ENCODE peak calls at places on chromosomes 11 and 22, in five cellular contexts. P, M, K, H and R are unnamed samples.

GRCh38 chr11:61362542-61362875 is 335 bp downstream of the TMEM138 start:
- DNase-seq in P (no peak), M (no peak), H (no peak), K (no peak), R (no peak)

GRCh38 chr11:102306048-102306575 is 11.2 kb upstream of the BIRC3 start:
- DNase-seq in P (no peak), M (no peak), K (no peak), H (no peak), R (peak)

GRCh38 chr11:65653229-65654225 is 9.2 kb downstream of the RELA start:
- DNase-seq in M (peak), H (no peak), K (no peak), P (no peak), R (no peak)

GRCh38 chr11:72930011-72930410 is 115.8 kb downstream of the ATG16L2 start:
- DNase-seq in P (no peak), H (no peak), M (no peak), K (no peak), R (no peak)

GRCh38 chr22:50084570-50084969 is 656 bp downstream of the MLC1 start:
- DNase-seq in M (peak), H (no peak), P (no peak), K (no peak), R (no peak)

GRCh38 chr11:35950082-35950481 is 6.2 kb downstream of the LDLRAD3 start:
- DNase-seq in H (no peak), M (no peak), K (no peak), P (no peak), R (no peak)

GRCh38 chr11:125941606-125942275 is 4.1 kb upstream of the VSIG10L2 start:
- DNase-seq in P (peak), K (peak), M (no peak), H (peak), R (no peak)

GRCh38 chr11:134026655-134027343 is 42.1 kb upstream of the JAM3 start:
- DNase-seq in K (no peak), H (no peak), P (no peak), M (no peak), R (no peak)

GRCh38 chr11:33867566-33867965 is 24.3 kb downstream of the LMO2 start:
- DNase-seq in M (no peak), P (no peak), K (no peak), H (no peak), R (no peak)
- H3K4me3 ChIP-seq in M (peak), P (peak), K (no peak), H (no peak), R (no peak)

GRCh38 chr11:86671386-86672006 is 920 bp downstream of the ME3 start:
- DNase-seq in M (peak), K (no peak), H (peak), P (peak), R (no peak)

GRCh38 chr11:86672007-86672621 is at the start of gene ME3:
- DNase-seq in H (peak), P (peak), K (peak), M (peak), R (no peak)

GRCh38 chr11:86668929-86669328 is 3.5 kb downstream of the ME3 start:
- DNase-seq in H (no peak), K (no peak), M (no peak), P (no peak), R (no peak)

GRCh38 chr11:86669424-86669823 is 3.0 kb downstream of the ME3 start:
- DNase-seq in K (no peak), M (no peak), P (no peak), H (no peak), R (no peak)

DNA sequence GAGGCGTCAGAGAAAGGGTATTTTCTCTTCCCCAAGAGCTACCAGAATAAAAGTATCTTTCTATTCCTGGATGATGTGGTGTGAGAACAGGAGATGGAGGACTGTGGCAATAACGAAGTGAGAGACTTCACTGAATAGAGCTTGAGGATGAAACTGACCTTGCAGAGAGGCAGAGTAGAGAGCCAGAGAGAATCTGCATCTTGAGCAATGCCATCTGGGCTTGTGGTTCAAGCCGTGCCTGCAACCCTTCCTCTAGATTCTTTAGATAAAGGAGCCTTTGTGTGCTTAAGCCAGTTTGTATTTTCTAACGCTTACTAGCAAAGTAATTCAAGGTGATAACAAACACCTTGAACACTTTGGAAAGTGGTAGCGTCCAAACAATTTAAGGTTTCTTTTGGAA is 2.2 kb downstream of the ME3 start:
- DNase-seq in H (no peak), P (no peak), M (no peak), K (no peak), R (no peak)
- H3K4me3 ChIP-seq in H (no peak), P (no peak), M (no peak), K (no peak), R (no peak)

GRCh38 chr11:116953525-116954284 is 116.3 kb upstream of the APOA1 start:
- DNase-seq in P (no peak), K (no peak), M (no peak), H (no peak), R (no peak)
- H3K4me3 ChIP-seq in P (no peak), K (no peak), M (no peak), H (no peak), R (no peak)

DNA sequence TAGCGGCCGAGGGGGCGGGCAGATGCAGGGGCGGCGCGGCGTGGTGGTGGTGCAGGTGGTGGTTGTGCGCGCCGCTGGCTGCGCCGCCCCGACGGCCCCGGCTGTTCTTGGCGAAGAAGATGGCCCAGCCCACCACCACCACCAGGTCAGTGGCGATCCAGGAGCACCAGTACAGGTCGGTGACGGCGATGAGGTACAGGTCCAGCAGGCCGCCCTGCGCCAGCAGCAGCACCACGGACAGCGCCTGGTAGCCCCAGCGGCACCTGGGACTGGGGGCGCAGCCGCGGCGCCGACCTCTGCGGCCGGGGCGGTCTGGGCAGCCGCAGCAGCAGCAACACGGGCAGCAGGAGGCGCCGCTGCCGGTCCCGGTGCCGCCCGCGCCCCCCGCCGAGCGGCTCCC is 879 bp downstream of the TMEM121B start:
- DNase-seq in M (peak), K (peak), P (peak), H (peak), R (no peak)
- H3K4me3 ChIP-seq in M (no peak), K (peak), P (peak), H (no peak), R (peak)

GRCh38 chr11:63872833-63873201 is 33.9 kb downstream of the MARK2 start:
- DNase-seq in P (no peak), M (no peak), K (no peak), H (peak), R (no peak)
- H3K4me3 ChIP-seq in P (no peak), M (no peak), K (no peak), H (no peak), R (no peak)

DNA sequence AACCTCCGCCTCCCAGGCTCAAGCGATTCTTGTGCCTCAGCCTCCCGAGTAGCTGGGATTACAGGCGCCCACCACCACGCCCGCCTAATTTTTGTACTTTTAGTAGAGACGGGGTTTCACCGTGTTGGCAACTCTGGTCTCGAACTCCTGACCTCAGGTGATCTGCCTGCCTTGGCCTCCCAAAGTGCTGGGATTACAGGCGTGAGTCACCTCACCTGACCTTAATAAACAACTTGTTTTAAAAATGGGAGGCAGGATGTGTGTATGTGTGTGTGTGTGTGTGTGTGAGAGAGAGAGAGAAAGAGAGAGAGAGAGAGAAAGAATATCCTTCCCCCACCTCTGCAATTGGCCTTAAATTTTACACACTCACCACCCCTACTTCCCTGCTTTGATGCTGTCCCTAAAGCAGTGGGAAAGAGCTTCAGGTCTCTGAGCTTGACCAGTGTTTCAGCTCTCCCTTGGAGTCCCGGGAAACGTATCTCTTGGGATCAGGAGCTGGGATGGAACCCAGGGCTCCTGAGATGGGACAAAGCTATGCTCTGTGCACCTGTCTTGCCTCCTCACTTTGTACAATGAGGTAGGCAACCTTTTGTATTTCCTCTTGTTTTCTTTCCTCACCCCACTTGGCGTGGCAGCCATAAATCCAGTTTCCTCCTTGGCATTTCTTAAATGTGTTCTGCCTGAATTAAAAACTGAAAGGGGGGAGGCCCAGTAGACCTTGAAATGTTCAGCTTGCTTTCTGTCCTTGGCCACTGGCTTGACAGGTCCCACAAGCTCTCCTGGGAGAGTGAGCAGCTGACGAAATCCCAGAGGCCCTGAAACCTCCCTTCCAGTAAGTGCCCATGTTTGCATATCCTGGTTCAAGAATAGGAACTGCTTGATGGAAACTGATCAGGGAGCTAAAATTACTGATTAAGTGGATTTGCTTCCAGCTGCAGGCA is 17.8 kb upstream of the XBP1 start:
- DNase-seq in K (no peak), H (peak), P (peak), M (peak), R (no peak)
- H3K4me3 ChIP-seq in K (no peak), H (no peak), P (no peak), M (no peak), R (no peak)

GRCh38 chr11:57787920-57788716 is 26.5 kb downstream of the CTNND1 start:
- DNase-seq in M (no peak), K (no peak), H (no peak), P (no peak), R (peak)
- H3K4me3 ChIP-seq in M (no peak), K (no peak), H (no peak), P (no peak), R (no peak)